ENCODE peak calls at places on chromosomes 5 and 9, in four cellular contexts. R is colonic mucosa, B is nephron progenitor cell, I is mammary epithelial cell. G is an unnamed sample.

GRCh38 chr9:2677927-2678889 is 39.1 kb upstream of the KCNV2 start:
- DNase-seq in R (no peak), I (no peak), B (no peak), G (no peak)

GRCh38 chr5:5332287-5332686 is 90.2 kb upstream of the ICE1 start:
- DNase-seq in R (no peak), I (no peak), B (no peak), G (no peak)

GRCh38 chr9:95107976-95108375 is 209.5 kb downstream of the FANCC start:
- DNase-seq in I (no peak), R (no peak), B (no peak), G (no peak)

GRCh38 chr9:118306773-118307172 is 602.6 kb downstream of the TLR4 start:
- DNase-seq in I (no peak), B (no peak), R (no peak), G (no peak)

GRCh38 chr5:95720094-95720793 is 10.9 kb upstream of the RHOBTB3 start:
- DNase-seq in R (no peak), B (no peak), I (no peak), G (no peak)

GRCh38 chr5:154971501-154971900 is 30.6 kb downstream of the MRPL22 start:
- DNase-seq in I (no peak), R (no peak), B (no peak), G (no peak)

GRCh38 chr5:31329722-31330121 is 136.2 kb downstream of the CDH6 start:
- DNase-seq in B (no peak), I (no peak), R (no peak), G (no peak)

GRCh38 chr9:72925126-72925810 is 27.6 kb downstream of the ALDH1A1 start:
- DNase-seq in R (no peak), B (no peak), I (peak), G (no peak)

GRCh38 chr5:176547811-176548210 is 1.3 kb upstream of the CDHR2 start:
- DNase-seq in I (peak), B (no peak), R (peak), G (no peak)

GRCh38 chr5:32223972-32224608 is 50.0 kb upstream of the GOLPH3 start:
- DNase-seq in R (no peak), I (peak), B (no peak), G (peak)

GRCh38 chr5:68708156-68708841 is 385.5 kb upstream of the SLC30A5 start:
- DNase-seq in B (no peak), I (no peak), R (no peak), G (no peak)

GRCh38 chr5:114174131-114174530 is 187.7 kb upstream of the KCNN2 start:
- DNase-seq in B (no peak), R (no peak), I (no peak), G (no peak)

GRCh38 chr5:109775130-109775529 is 85.4 kb downstream of the MAN2A1 start:
- DNase-seq in B (no peak), I (no peak), R (no peak), G (no peak)

GRCh38 chr5:91166040-91166807 is 216.9 kb downstream of the ARRDC3 start:
- DNase-seq in R (no peak), B (no peak), I (no peak), G (no peak)

GRCh38 chr9:103397868-103398600 is 402.9 kb downstream of the CYLC2 start:
- DNase-seq in B (peak), R (peak), I (peak), G (peak)

GRCh38 chr9:29211681-29212589 is 1638.7 kb upstream of the C9orf72 start:
- DNase-seq in R (peak), B (peak), I (peak), G (peak)

GRCh38 chr5:54176066-54176835 is 134.1 kb downstream of the ARL15 start:
- DNase-seq in R (no peak), B (no peak), I (no peak), G (no peak)

GRCh38 chr5:154740957-154741356 is 14.2 kb upstream of the LARP1 start:
- DNase-seq in B (no peak), R (no peak), I (no peak), G (peak)

GRCh38 chr5:55601209-55601618 is 66.5 kb upstream of the PLPP1 start:
- DNase-seq in I (no peak), R (peak), B (no peak), G (peak)

GRCh38 chr9:129785866-129786265 is 17.1 kb upstream of the TOR1B start:
- DNase-seq in I (no peak), B (no peak), R (no peak), G (no peak)

GRCh38 chr9:35333551-35333950 is 156.4 kb upstream of the RUSC2 start:
- DNase-seq in B (no peak), I (peak), R (no peak), G (no peak)

GRCh38 chr5:1116977-1117376 is 5.1 kb upstream of the SLC12A7 start:
- DNase-seq in B (no peak), R (no peak), I (no peak), G (no peak)

GRCh38 chr5:164708831-164709230 is 1203.4 kb downstream of the MAT2B start:
- DNase-seq in B (no peak), R (no peak), I (no peak), G (no peak)

GRCh38 chr9:125649315-125649714 is 57.7 kb downstream of the MAPKAP1 start:
- DNase-seq in R (no peak), I (peak), B (no peak), G (no peak)

GRCh38 chr5:72206160-72206559 is 98.9 kb downstream of the MAP1B start:
- DNase-seq in I (no peak), R (no peak), B (no peak), G (no peak)

GRCh38 chr5:169954786-169955185 is 25.5 kb downstream of the INSYN2B start:
- DNase-seq in R (no peak), B (no peak), I (no peak), G (peak)

GRCh38 chr5:120640793-120641192 is 176.7 kb downstream of the PRR16 start:
- DNase-seq in I (no peak), B (no peak), R (no peak), G (no peak)

GRCh38 chr5:74903165-74903787 is 37.1 kb upstream of the FAM169A start:
- DNase-seq in I (peak), B (peak), R (peak), G (peak)

GRCh38 chr5:18563853-18564252 is 929.6 kb downstream of the TAF11L14 start:
- DNase-seq in B (no peak), R (no peak), I (no peak), G (no peak)

GRCh38 chr5:67146574-67146973 is 50.0 kb downstream of the CD180 start:
- DNase-seq in B (no peak), I (no peak), R (no peak), G (no peak)

GRCh38 chr5:159041754-159042153 is 58.0 kb downstream of the EBF1 start:
- DNase-seq in I (no peak), R (no peak), B (no peak), G (no peak)

GRCh38 chr9:134007150-134007549 is 15.0 kb upstream of the VAV2 start:
- DNase-seq in B (no peak), I (no peak), R (no peak), G (peak)

GRCh38 chr9:5111696-5112095 is 73.7 kb downstream of the INSL6 start:
- DNase-seq in R (no peak), I (no peak), B (no peak), G (no peak)

GRCh38 chr5:79297661-79298060 is 61.7 kb downstream of the JMY start:
- DNase-seq in R (no peak), I (no peak), B (no peak), G (peak)

GRCh38 chr5:120806132-120806531 is 342.0 kb downstream of the PRR16 start:
- DNase-seq in B (no peak), R (no peak), I (no peak), G (no peak)

G was measured in thyroid gland.